ENCODE peak calls at places on chromosome 21, in four cellular contexts. G, K, O and F are unnamed samples.

GRCh38 chr21:44873356-44874239 is at the start of gene PTTG1IP:
- DNase-seq in G (peak; percentile 99), O (peak; percentile 98), K (peak; percentile 99), F (peak; percentile 98)

GRCh38 chr21:15809818-15810217 is 80.0 kb downstream of the USP25 start:
- DNase-seq in O (no peak), K (no peak), G (no peak), F (no peak)

GRCh38 chr21:19969156-19969555 is 1029.1 kb upstream of the NCAM2 start:
- DNase-seq in O (no peak), G (no peak), K (no peak), F (no peak)

GRCh38 chr21:37711294-37711844 is 204.9 kb downstream of the KCNJ6 start:
- DNase-seq in G (no peak), K (no peak), O (no peak), F (no peak)

GRCh38 chr21:44657635-44658183 is at the start of gene KRTAP12-3:
- DNase-seq in O (no peak), G (no peak), K (no peak), F (no peak)

GRCh38 chr21:37045139-37045538 is 27.7 kb downstream of the PIGP start:
- DNase-seq in O (no peak), G (no peak), K (no peak), F (no peak)

GRCh38 chr21:23131177-23131576 is 2133.0 kb downstream of the NCAM2 start:
- DNase-seq in G (no peak), K (no peak), O (no peak), F (no peak)

GRCh38 chr21:17539743-17540341 is 27.0 kb downstream of the CXADR start:
- DNase-seq in G (no peak), K (no peak), O (no peak), F (no peak)

GRCh38 chr21:41011968-41012367 is 156.0 kb upstream of the BACE2 start:
- DNase-seq in K (no peak), G (no peak), O (no peak), F (no peak)

GRCh38 chr21:31781737-31782136 is 49.8 kb upstream of the SCAF4 start:
- DNase-seq in G (no peak), O (no peak), K (peak; percentile 66), F (no peak)

GRCh38 chr21:35048706-35049617 is at the start of gene RUNX1:
- DNase-seq in O (no peak), K (no peak), G (peak; percentile 63), F (no peak)

GRCh38 chr21:28669978-28670377 is 322.7 kb downstream of the LTN1 start:
- DNase-seq in G (no peak), O (no peak), K (no peak), F (no peak)
- H3K4me3 ChIP-seq in G (no peak overlapping the region), O (no peak overlapping the region), K (no peak overlapping the region), F (no peak overlapping the region)

GRCh38 chr21:39363607-39364555 is 15.0 kb upstream of the HMGN1 start:
- DNase-seq in G (no peak), K (no peak), O (no peak), F (no peak)

GRCh38 chr21:39364949-39365348 is 16.1 kb upstream of the HMGN1 start:
- DNase-seq in K (no peak), O (no peak), G (no peak), F (no peak)

GRCh38 chr21:39362733-39363132 is 13.8 kb upstream of the HMGN1 start:
- DNase-seq in O (no peak), K (no peak), G (no peak), F (no peak)

DNA sequence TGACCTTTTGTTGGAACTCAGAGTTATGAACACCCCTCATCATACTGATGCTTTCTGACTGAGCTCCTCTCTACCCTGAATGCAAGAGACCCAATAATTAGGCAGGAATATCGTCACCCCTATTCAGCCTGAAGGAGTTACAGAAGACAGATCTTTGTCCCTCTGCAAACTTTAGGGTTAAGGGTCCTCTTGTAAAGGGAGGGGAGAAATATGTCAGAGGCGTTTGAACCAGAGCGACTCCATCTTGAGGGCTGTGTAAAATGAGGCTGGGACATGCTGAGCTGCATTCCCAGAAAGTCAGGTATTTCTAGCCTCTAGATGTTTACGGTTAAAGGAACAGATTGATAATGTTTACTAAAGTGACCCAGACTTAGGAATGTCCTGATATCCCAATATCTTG is 10.5 kb upstream of the HMGN1 start:
- DNase-seq in O (no peak), G (no peak), K (no peak), F (no peak)
- TF ChIP-seq POLR2AphosphoS5 in O (no peak), G (no peak), K (no peak), F (no peak)

GRCh38 chr21:42538479-42539275 is 25.0 kb downstream of the SLC37A1 start:
- DNase-seq in G (no peak), O (no peak), K (peak; percentile 40), F (peak; percentile 20)

GRCh38 chr21:42539931-42540343 is 26.3 kb downstream of the SLC37A1 start:
- DNase-seq in G (no peak), K (peak; percentile 37), O (peak; percentile 70), F (peak; percentile 53)

GRCh38 chr21:42541174-42541573 is 27.5 kb downstream of the SLC37A1 start:
- DNase-seq in G (no peak), O (no peak), K (peak; percentile 55), F (peak; percentile 51)

GRCh38 chr21:42540396-42540795 is 26.7 kb downstream of the SLC37A1 start:
- DNase-seq in K (no peak), G (no peak), O (no peak), F (no peak)

DNA sequence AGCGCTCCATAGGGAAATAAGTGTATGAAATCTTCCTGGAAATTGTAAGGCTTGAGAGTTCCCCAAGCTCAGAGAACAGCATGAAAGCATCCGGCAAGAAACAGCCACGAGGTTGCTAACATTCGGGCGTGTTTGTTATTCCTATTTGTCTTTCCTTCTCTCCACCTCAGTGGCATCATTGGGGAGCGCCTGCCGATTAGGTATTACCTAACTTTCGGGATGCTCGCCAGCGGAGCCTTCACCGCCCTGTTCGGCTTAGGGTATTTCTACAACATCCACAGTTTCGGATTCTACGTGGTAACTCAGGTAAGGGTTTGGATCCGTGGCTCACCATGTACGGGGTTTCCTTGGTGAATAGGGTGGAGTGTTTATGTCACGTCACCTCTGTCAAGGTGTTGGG is 25.7 kb downstream of the SLC37A1 start:
- DNase-seq in G (no peak), K (peak; percentile 50), O (no peak), F (no peak)
- TF ChIP-seq EP300 in G (no peak), K (no peak), O (no peak), F (no peak)

GRCh38 chr21:42118901-42119300 is 47.8 kb downstream of the UMODL1 start:
- DNase-seq in K (no peak), G (peak; percentile 26), O (no peak), F (no peak)

GRCh38 chr21:42115136-42115683 is 44.1 kb downstream of the UMODL1 start:
- DNase-seq in G (no peak), K (no peak), O (no peak), F (no peak)

GRCh38 chr21:42118121-42118795 is 47.1 kb downstream of the UMODL1 start:
- DNase-seq in O (no peak), K (no peak), G (no peak), F (no peak)

GRCh38 chr21:42114646-42115045 is 43.5 kb downstream of the UMODL1 start:
- DNase-seq in G (no peak), K (no peak), O (no peak), F (no peak)

DNA sequence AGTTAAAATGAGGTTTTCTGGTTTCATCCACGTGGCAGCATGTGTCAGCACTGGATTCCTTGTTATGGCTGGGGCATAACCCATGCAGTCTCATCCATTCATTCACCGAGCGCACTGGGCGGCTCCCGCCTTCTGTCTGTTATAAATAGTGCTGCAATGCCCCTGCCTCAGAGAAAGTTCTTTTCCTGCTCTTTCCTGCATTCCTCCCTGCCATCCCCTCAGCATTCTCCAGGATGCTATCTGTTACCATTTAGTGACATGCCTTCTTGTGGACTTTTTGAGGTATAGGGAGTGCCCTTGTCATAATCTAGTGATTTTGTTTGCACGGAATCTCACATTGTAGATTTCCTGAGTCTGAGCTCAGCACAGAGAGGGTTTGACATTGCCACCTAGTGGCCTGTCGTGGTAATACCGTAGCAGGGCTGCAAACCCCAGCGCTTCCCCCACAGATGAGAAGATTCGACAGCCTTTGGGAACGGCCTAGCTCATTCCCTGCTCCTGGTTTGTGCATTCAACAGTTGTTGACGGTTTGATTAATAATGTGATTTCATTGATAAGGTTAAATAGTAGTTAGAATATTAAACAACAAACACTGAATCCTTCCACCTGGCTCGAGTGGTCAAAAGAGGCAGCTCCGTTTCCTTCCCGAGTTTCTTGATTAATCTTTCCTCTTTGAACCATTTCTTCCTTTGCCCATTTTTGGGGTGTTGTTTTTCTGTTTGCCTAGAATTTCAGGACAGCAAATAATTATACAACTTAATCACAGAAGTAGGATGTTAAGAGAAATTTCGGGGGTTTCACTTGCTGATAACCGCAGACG is 46.3 kb downstream of the UMODL1 start:
- DNase-seq in K (peak; percentile 85), G (peak; percentile 87), O (peak; percentile 93), F (no peak)
- H3K4me3 ChIP-seq in K (no peak overlapping the region), G (no peak overlapping the region), O (no peak overlapping the region), F (no peak overlapping the region)

GRCh38 chr21:26800455-26801454 is 44.5 kb downstream of the ADAMTS1 start:
- DNase-seq in G (no peak), O (no peak), K (peak; percentile 71), F (no peak)
- TF ChIP-seq POLR2AphosphoS5 in G (no peak), O (no peak), K (peak; percentile 7), F (no peak)

GRCh38 chr21:43355196-43355924 is 71.6 kb downstream of the SIK1 start:
- DNase-seq in K (no peak), G (no peak), O (no peak), F (no peak)
- TF ChIP-seq EP300 in K (no peak), G (no peak), O (no peak), F (no peak)

DNA sequence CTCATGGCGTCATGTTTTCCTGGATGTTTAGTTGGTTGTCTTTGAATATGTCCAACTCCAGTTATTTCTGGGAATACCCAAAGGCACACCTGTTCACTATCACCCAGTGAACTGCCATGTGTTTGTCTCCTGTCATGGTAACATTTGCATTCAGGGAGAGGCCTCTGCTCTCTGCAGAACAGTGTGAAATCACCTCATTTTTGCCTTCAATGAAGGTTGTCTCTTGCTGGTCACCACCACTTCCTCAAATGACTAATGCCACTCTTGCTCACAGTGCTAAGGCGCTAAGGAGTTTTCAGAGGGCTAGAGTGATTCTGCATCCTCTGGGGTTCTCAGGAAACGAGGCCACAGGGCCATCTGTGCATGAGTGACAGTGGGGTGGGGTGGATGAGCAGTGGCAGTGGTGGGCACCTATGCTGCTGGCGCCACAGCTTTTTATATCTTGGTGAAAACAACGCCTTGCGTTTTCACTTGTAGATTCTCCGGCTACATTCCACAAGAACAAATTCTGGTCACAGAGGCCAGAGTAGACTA is 60.0 kb upstream of the ATP5PO start:
- DNase-seq in O (peak; percentile 39), G (peak; percentile 25), K (no peak), F (no peak)
- H3K4me3 ChIP-seq in O (no peak overlapping the region), G (no peak overlapping the region), K (no peak overlapping the region), F (no peak overlapping the region)

GRCh38 chr21:30166171-30166570 is 434 bp downstream of the CLDN17 start:
- DNase-seq in K (no peak), G (no peak), O (no peak), F (no peak)
- TF ChIP-seq POLR2AphosphoS5 in K (no peak), G (no peak), O (no peak), F (no peak)